ENCODE peak calls at places on chromosomes 16 and 17, in nine cellular contexts. D is lower leg skin; X is AG20443; Y is astrocyte of the cerebellum; A is H9; J is midbrain; S is mammary epithelial cell; V is stimulated activated CD4-positive, alpha-beta T cell treated with anti-CD3 and anti-CD28 coated beads, Interleukin-2, amount 100 ng/mL, for 48 hours; T is CD4-positive, alpha-beta memory T cell. K is an unnamed sample.

GRCh38 chr17:36979585-36979941 is 30.8 kb downstream of the AATF start:
- DNase-seq in D (no peak), X (no peak), Y (no peak), A (no peak), J (no peak), S (no peak), V (no peak), T (no peak), K (no peak)

GRCh38 chr17:76671123-76671911 is 27.8 kb upstream of the ST6GALNAC1 start:
- DNase-seq in D (peak), X (peak), Y (peak), A (peak), J (peak), S (peak), V (peak), T (peak), K (peak)

GRCh38 chr16:71726491-71727319 is 2.2 kb upstream of the PHLPP2 start:
- DNase-seq in D (no peak), X (no peak), Y (no peak), A (no peak), J (no peak), S (no peak), V (no peak), T (no peak), K (no peak)

GRCh38 chr17:56577810-56578209 is 15.7 kb upstream of the NOG start:
- DNase-seq in D (no peak), X (no peak), Y (no peak), A (peak), J (no peak), S (no peak), V (no peak), T (no peak), K (no peak)

GRCh38 chr17:43367588-43368242 is 31.1 kb upstream of the ARL4D start:
- DNase-seq in D (no peak), X (peak), Y (peak), A (peak), J (peak), S (peak), V (peak), T (no peak), K (peak)

GRCh38 chr17:73067075-73067474 is 25.4 kb downstream of the SLC39A11 start:
- DNase-seq in D (peak), X (no peak), Y (no peak), A (no peak), J (no peak), S (no peak), V (no peak), T (no peak), K (no peak)

GRCh38 chr16:88606146-88606757 is 32.1 kb upstream of the IL17C start:
- DNase-seq in D (no peak), X (no peak), Y (no peak), A (no peak), J (no peak), S (no peak), V (no peak), T (no peak), K (no peak)

GRCh38 chr16:17377360-17378324 is 93.1 kb downstream of the XYLT1 start:
- DNase-seq in D (no peak), X (peak), Y (no peak), A (no peak), J (peak), S (no peak), V (no peak), T (no peak), K (no peak)

GRCh38 chr17:76036497-76037380 is 9.6 kb upstream of the EVPL start:
- DNase-seq in D (no peak), X (no peak), Y (no peak), A (no peak), J (no peak), S (no peak), V (no peak), T (no peak), K (peak)

GRCh38 chr16:12095275-12096161 is 119.0 kb downstream of the SNX29 start:
- DNase-seq in D (peak), X (peak), Y (peak), A (peak), J (peak), S (peak), V (peak), T (peak), K (peak)

GRCh38 chr16:74713325-74713724 is 12.7 kb upstream of the MLKL start:
- DNase-seq in D (no peak), X (peak), Y (no peak), A (no peak), J (no peak), S (no peak), V (no peak), T (no peak), K (no peak)

GRCh38 chr17:59827721-59828477 is 64.8 kb downstream of the TUBD1 start:
- DNase-seq in D (peak), X (no peak), Y (no peak), A (no peak), J (no peak), S (no peak), V (no peak), T (peak), K (peak)

GRCh38 chr16:73068546-73069401 is 20.8 kb upstream of the ZFHX3 start:
- DNase-seq in D (peak), X (peak), Y (no peak), A (no peak), J (peak), S (peak), V (no peak), T (no peak), K (peak)

GRCh38 chr16:55012793-55013192 is 82.1 kb downstream of the IRX5 start:
- DNase-seq in D (peak), X (no peak), Y (no peak), A (no peak), J (no peak), S (no peak), V (no peak), T (no peak), K (no peak)

GRCh38 chr16:75065149-75065807 is 51.3 kb downstream of the LDHD start:
- DNase-seq in D (no peak), X (no peak), Y (no peak), A (no peak), J (no peak), S (no peak), V (no peak), T (peak), K (no peak)

GRCh38 chr16:13835935-13836334 is 84.0 kb upstream of the ERCC4 start:
- DNase-seq in D (no peak), X (no peak), Y (no peak), A (no peak), J (no peak), S (no peak), V (no peak), T (no peak), K (no peak)